ENCODE peak calls at places on chromosome 21, in eight cellular contexts. One of them, this sample, is unnamed.

GRCh38 chr21:44291936-44292811 is 6.5 kb downstream of the AIRE start:
- DNase-seq in GM06990: peak; percentile 3
- DNase-seq in HFFc6: no peak
- DNase-seq in RPMI7951: no peak
- DNase-seq in stomach: no peak
- DNase-seq in T-helper 9 cell: no peak
- DNase-seq in endothelial cell: no peak
- DNase-seq in left ventricle myocardium inferior: no peak
- DNase-seq in this sample: no peak

GRCh38 chr21:46239817-46240325 is 11.3 kb upstream of the LSS start:
- DNase-seq in GM06990: no peak
- DNase-seq in HFFc6: no peak
- DNase-seq in RPMI7951: no peak
- DNase-seq in stomach: no peak
- DNase-seq in T-helper 9 cell: no peak
- DNase-seq in endothelial cell: no peak
- DNase-seq in left ventricle myocardium inferior: no peak
- DNase-seq in this sample: no peak

GRCh38 chr21:18384771-18385170 is 18.8 kb downstream of the TMPRSS15 start:
- DNase-seq in GM06990: no peak
- DNase-seq in HFFc6: no peak
- DNase-seq in RPMI7951: peak; percentile 12
- DNase-seq in stomach: no peak
- DNase-seq in T-helper 9 cell: no peak
- DNase-seq in endothelial cell: no peak
- DNase-seq in left ventricle myocardium inferior: no peak
- DNase-seq in this sample: no peak

GRCh38 chr21:36709030-36709867 is 10.3 kb downstream of the SIM2 start:
- DNase-seq in GM06990: no peak
- DNase-seq in HFFc6: no peak
- DNase-seq in RPMI7951: no peak
- DNase-seq in stomach: peak; percentile 26
- DNase-seq in T-helper 9 cell: no peak
- DNase-seq in endothelial cell: no peak
- DNase-seq in left ventricle myocardium inferior: no peak
- DNase-seq in this sample: no peak

GRCh38 chr21:29817450-29817849 is 122.3 kb downstream of the GRIK1 start:
- DNase-seq in GM06990: no peak
- DNase-seq in HFFc6: no peak
- DNase-seq in RPMI7951: no peak
- DNase-seq in stomach: no peak
- DNase-seq in T-helper 9 cell: no peak
- DNase-seq in endothelial cell: no peak
- DNase-seq in left ventricle myocardium inferior: no peak
- DNase-seq in this sample: no peak

GRCh38 chr21:17903029-17903806 is 84.1 kb upstream of the C21orf91 start:
- DNase-seq in GM06990: peak; percentile 15
- DNase-seq in HFFc6: peak; percentile 32
- DNase-seq in RPMI7951: peak; percentile 49
- DNase-seq in stomach: no peak
- DNase-seq in T-helper 9 cell: no peak
- DNase-seq in endothelial cell: no peak
- DNase-seq in left ventricle myocardium inferior: no peak
- DNase-seq in this sample: no peak

GRCh38 chr21:26351661-26352060 is 181.1 kb upstream of the APP start:
- DNase-seq in GM06990: no peak
- DNase-seq in HFFc6: no peak
- DNase-seq in RPMI7951: no peak
- DNase-seq in stomach: no peak
- DNase-seq in T-helper 9 cell: no peak
- DNase-seq in endothelial cell: no peak
- DNase-seq in left ventricle myocardium inferior: no peak
- DNase-seq in this sample: no peak

GRCh38 chr21:45869121-45870007 is 112.2 kb upstream of the COL6A1 start:
- DNase-seq in GM06990: no peak
- DNase-seq in HFFc6: peak; percentile 65
- DNase-seq in RPMI7951: peak; percentile 69
- DNase-seq in stomach: peak; percentile 17
- DNase-seq in T-helper 9 cell: no peak
- DNase-seq in endothelial cell: no peak
- DNase-seq in left ventricle myocardium inferior: no peak
- DNase-seq in this sample: no peak

GRCh38 chr21:45078877-45079281 is 4.5 kb downstream of the ADARB1 start:
- DNase-seq in GM06990: no peak
- DNase-seq in HFFc6: no peak
- DNase-seq in RPMI7951: no peak
- DNase-seq in stomach: peak; percentile 29
- DNase-seq in T-helper 9 cell: peak; percentile 60
- DNase-seq in endothelial cell: no peak
- DNase-seq in left ventricle myocardium inferior: no peak
- DNase-seq in this sample: no peak

This sample was measured in BJ.